ENCODE peak calls at places on chromosomes 4 and X, in six cellular contexts. J, L, M, W, G and I are unnamed samples. For H3K4me1, the result is how much of the 10 kb centered on the place peaks cover.

GRCh38 chr4:739569-739968 is 33.9 kb downstream of the PCGF3 start:
- DNase-seq in M (peak), W (no peak), G (no peak), L (no peak), J (no peak), I (no peak)

GRCh38 chr4:8701101-8702019 is 108.8 kb downstream of the CPZ start:
- DNase-seq in G (no peak), J (no peak), L (no peak), M (peak), W (no peak), I (no peak)

GRCh38 chr4:153468587-153468986 is 2.4 kb downstream of the TMEM131L start:
- DNase-seq in J (no peak), M (no peak), L (no peak), W (no peak), G (no peak), I (no peak)

GRCh38 chr4:121062466-121062975 is 9.8 kb downstream of the NDNF start:
- DNase-seq in M (no peak), G (no peak), J (no peak), L (no peak), W (peak), I (no peak)

GRCh38 chrX:10608099-10608498 is 12.3 kb downstream of the MID1 start:
- DNase-seq in J (peak), L (no peak), W (peak), G (no peak), M (peak), I (no peak)

GRCh38 chrX:46737462-46737861 is 21.5 kb downstream of the SLC9A7 start:
- DNase-seq in J (no peak), G (no peak), W (peak), M (peak), L (no peak), I (no peak)

GRCh38 chrX:106415276-106415895 is 196.4 kb upstream of the RADX start:
- DNase-seq in J (peak), G (no peak), M (no peak), L (no peak), W (peak), I (no peak)

GRCh38 chr4:133668061-133668851 is 519.2 kb downstream of the PCDH10 start:
- DNase-seq in G (no peak), L (no peak), W (no peak), J (no peak), M (no peak), I (no peak)

GRCh38 chrX:68983004-68983857 is 154.4 kb downstream of the EFNB1 start:
- DNase-seq in M (no peak), W (no peak), G (no peak), L (no peak), J (no peak), I (no peak)

GRCh38 chr4:103634236-103634635 is 85.5 kb downstream of the TACR3 start:
- DNase-seq in J (no peak), L (no peak), W (no peak), G (no peak), M (no peak), I (no peak)

GRCh38 chr4:100174985-100175383 is 15.3 kb downstream of the DDIT4L start:
- DNase-seq in G (no peak), M (no peak), W (no peak), J (no peak), L (no peak), I (no peak)

GRCh38 chrX:100928660-100929613 is at the start of gene XKRX:
- DNase-seq in J (peak), G (no peak), M (peak), L (peak), W (peak), I (no peak)

GRCh38 chr4:173443121-173443520 is 44.2 kb upstream of the SCRG1 start:
- DNase-seq in L (no peak), W (no peak), G (no peak), M (no peak), J (no peak), I (no peak)

GRCh38 chrX:17944833-17945497 is 83.9 kb upstream of the RAI2 start:
- DNase-seq in L (no peak), M (no peak), W (peak), J (peak), G (no peak), I (peak)

GRCh38 chrX:134241960-134242619 is 5.1 kb downstream of the CCDC160 start:
- DNase-seq in G (no peak), W (no peak), J (no peak), L (no peak), M (no peak), I (no peak)
- H3K4me1 ChIP-seq in G (under half), W (under half), J (under half), L (under half), M (under half), I (under half)

GRCh38 chrX:13087322-13088154 is 43.1 kb upstream of the FAM9C start:
- DNase-seq in W (no peak), M (no peak), G (no peak), J (no peak), L (no peak), I (no peak)

GRCh38 chrX:13092455-13092941 is 48.1 kb upstream of the FAM9C start:
- DNase-seq in L (peak), G (no peak), W (no peak), M (no peak), J (peak), I (no peak)

GRCh38 chrX:13091111-13091765 is 46.8 kb upstream of the FAM9C start:
- DNase-seq in W (no peak), G (no peak), M (no peak), L (no peak), J (no peak), I (no peak)

GRCh38 chrX:13088155-13088485 is 43.7 kb upstream of the FAM9C start:
- DNase-seq in W (no peak), M (no peak), L (no peak), J (no peak), G (no peak), I (no peak)

GRCh38 chrX:13090261-13091110 is 46.1 kb upstream of the FAM9C start:
- DNase-seq in G (no peak), J (no peak), M (no peak), L (no peak), W (no peak), I (peak)
- H3K4me1 ChIP-seq in G (under half), J (under half), M (under half), L (under half), W (under half), I (under half)

GRCh38 chr4:177322156-177322685 is 12.5 kb downstream of the NEIL3 start:
- DNase-seq in W (no peak), J (no peak), L (no peak), M (no peak), G (no peak), I (no peak)

GRCh38 chr4:177323416-177323815 is 13.7 kb downstream of the NEIL3 start:
- DNase-seq in G (no peak), L (no peak), M (no peak), W (no peak), J (no peak), I (no peak)

GRCh38 chr4:177320721-177321120 is 11.0 kb downstream of the NEIL3 start:
- DNase-seq in W (no peak), L (no peak), M (no peak), G (no peak), J (no peak), I (no peak)

GRCh38 chr4:177321647-177322046 is 12.0 kb downstream of the NEIL3 start:
- DNase-seq in L (no peak), W (no peak), G (no peak), M (peak), J (no peak), I (no peak)

DNA sequence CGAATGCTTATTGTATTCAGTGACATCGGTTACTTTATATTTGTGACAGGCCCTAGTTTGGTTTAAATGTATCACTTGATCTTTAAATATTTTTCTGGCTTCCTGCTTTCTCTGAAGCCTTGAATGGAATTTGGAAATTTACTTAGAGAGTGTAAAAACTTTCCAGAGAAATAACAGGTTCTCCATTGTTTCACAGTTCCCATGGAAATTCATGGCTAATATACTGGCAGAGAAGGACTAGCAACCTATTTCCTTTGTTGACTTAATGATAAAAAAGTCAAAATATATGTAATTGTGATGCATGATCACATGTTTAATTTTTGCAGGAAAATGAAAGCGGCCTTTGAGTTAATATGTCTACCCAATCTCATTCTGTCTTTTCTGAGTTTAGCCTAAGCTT is 13.2 kb downstream of the NEIL3 start:
- DNase-seq in L (no peak), J (no peak), W (no peak), M (peak), G (no peak), I (no peak)
- H3K4me1 ChIP-seq in L (under half), J (under half), W (under half), M (under half), G (under half), I (under half)

GRCh38 chr4:22597471-22597870 is 81.6 kb upstream of the ADGRA3 start:
- DNase-seq in W (no peak), M (no peak), G (no peak), L (no peak), J (no peak), I (no peak)

GRCh38 chr4:22595684-22596083 is 79.8 kb upstream of the ADGRA3 start:
- DNase-seq in M (no peak), W (no peak), J (no peak), L (no peak), G (no peak), I (no peak)

GRCh38 chr4:22596384-22596783 is 80.5 kb upstream of the ADGRA3 start:
- DNase-seq in L (no peak), G (no peak), W (no peak), M (no peak), J (no peak), I (no peak)

DNA sequence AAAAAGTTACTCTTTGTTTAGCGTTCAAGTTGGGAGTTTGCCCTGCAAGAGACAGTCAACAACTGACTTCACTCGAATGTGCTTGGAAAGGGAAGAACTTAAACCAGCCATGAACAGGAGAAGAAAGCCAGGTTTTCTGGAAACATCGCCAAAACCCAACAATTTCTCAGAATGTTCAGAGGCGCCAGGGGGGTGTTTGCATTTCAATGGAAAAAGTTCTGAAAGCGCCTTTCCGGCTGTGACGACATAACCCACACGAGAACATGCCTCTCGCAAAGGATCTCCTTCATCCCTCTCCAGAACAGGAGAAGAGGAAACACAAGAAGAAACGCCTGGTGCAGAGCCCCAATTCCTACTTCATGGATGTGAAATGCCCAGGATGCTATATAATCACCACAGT is 78.1 kb upstream of the ADGRA3 start:
- DNase-seq in W (no peak), L (no peak), J (no peak), G (no peak), M (no peak), I (no peak)
- H3K4me1 ChIP-seq in W (under half), L (under half), J (under half), G (under half), M (under half), I (under half)

GRCh38 chr4:6851431-6851830 is 58.2 kb upstream of the TBC1D14 start:
- DNase-seq in W (no peak), G (no peak), M (no peak), J (no peak), L (no peak), I (no peak)
- H3K4me1 ChIP-seq in W (under half), G (under half), M (under half), J (under half), L (under half), I (under half)

GRCh38 chr4:159158083-159158617 is 55.3 kb downstream of the RAPGEF2 start:
- DNase-seq in M (no peak), G (no peak), W (no peak), J (no peak), L (no peak), I (no peak)
- H3K4me1 ChIP-seq in M (under half), G (under half), W (under half), J (under half), L (under half), I (under half)

GRCh38 chr4:40223343-40223742 is 26.5 kb downstream of the RHOH start:
- DNase-seq in M (no peak), J (no peak), L (no peak), G (no peak), W (no peak), I (no peak)
- H3K4me1 ChIP-seq in M (under half), J (under half), L (under half), G (under half), W (under half), I (under half)

GRCh38 chr4:87025614-87026041 is 90.8 kb downstream of the AFF1 start:
- DNase-seq in L (no peak), J (peak), G (no peak), W (no peak), M (no peak), I (no peak)
- H3K4me1 ChIP-seq in L (under half), J (under half), G (under half), W (under half), M (under half), I (half or more)

GRCh38 chr4:140081582-140082398 is 72.2 kb downstream of the MAML3 start:
- DNase-seq in L (no peak), J (no peak), G (no peak), M (no peak), W (no peak), I (no peak)
- H3K4me1 ChIP-seq in L (under half), J (under half), G (under half), M (under half), W (under half), I (under half)

GRCh38 chr4:38859501-38859900 is 2.9 kb upstream of the TLR6 start:
- DNase-seq in M (no peak), L (no peak), G (no peak), W (no peak), J (no peak), I (no peak)
- H3K4me1 ChIP-seq in M (under half), L (under half), G (under half), W (under half), J (under half), I (under half)